ENCODE peak calls at places on chromosomes 5 and 9, in four cellular contexts. C, Q, Y and E are unnamed samples.

GRCh38 chr5:36657563-36657995 is 51.2 kb downstream of the SLC1A3 start:
- DNase-seq in Q (no peak), Y (peak), C (peak), E (peak)

GRCh38 chr9:81592890-81593271 is 96.5 kb downstream of the TLE1 start:
- DNase-seq in Q (no peak), Y (no peak), C (no peak), E (no peak)

GRCh38 chr5:55575815-55576583 is 41.2 kb upstream of the PLPP1 start:
- DNase-seq in Q (no peak), C (peak), Y (peak), E (no peak)

GRCh38 chr5:139880416-139881144 is 85.0 kb downstream of the PSD2 start:
- DNase-seq in Q (no peak), Y (no peak), C (no peak), E (no peak)

GRCh38 chr9:4464911-4465513 is 25.3 kb upstream of the SLC1A1 start:
- DNase-seq in Q (no peak), Y (no peak), C (no peak), E (no peak)

GRCh38 chr9:86034863-86035734 is 64.3 kb downstream of the GOLM1 start:
- DNase-seq in C (peak), Q (peak), Y (peak), E (peak)

GRCh38 chr5:36619012-36619635 is 12.7 kb downstream of the SLC1A3 start:
- DNase-seq in Y (no peak), C (no peak), Q (no peak), E (no peak)

GRCh38 chr9:117290809-117291208 is 124.0 kb downstream of the ASTN2 start:
- DNase-seq in Q (no peak), C (peak), Y (no peak), E (no peak)

GRCh38 chr9:22002038-22002437 is 7.1 kb downstream of the CDKN2B start:
- DNase-seq in Y (no peak), Q (no peak), C (no peak), E (no peak)

GRCh38 chr9:102499468-102499867 is 495.7 kb upstream of the CYLC2 start:
- DNase-seq in C (no peak), Y (peak), Q (no peak), E (no peak)

GRCh38 chr9:118129541-118129940 is 425.3 kb downstream of the TLR4 start:
- DNase-seq in C (no peak), Y (no peak), Q (no peak), E (no peak)

GRCh38 chr9:135517407-135517822 is 3.8 kb upstream of the LCN1 start:
- DNase-seq in Q (no peak), Y (no peak), C (no peak), E (no peak)

GRCh38 chr5:109655841-109656240 is 33.9 kb upstream of the MAN2A1 start:
- DNase-seq in C (no peak), Y (no peak), Q (no peak), E (no peak)

GRCh38 chr9:12554636-12555035 is 138.5 kb upstream of the TYRP1 start:
- DNase-seq in Q (no peak), Y (peak), C (peak), E (no peak)

GRCh38 chr9:6910032-6910431 is 152.3 kb downstream of the KDM4C start:
- DNase-seq in C (peak), Q (no peak), Y (no peak), E (peak)

GRCh38 chr5:179367491-179367890 is 22.2 kb upstream of the ADAMTS2 start:
- DNase-seq in Y (no peak), Q (no peak), C (no peak), E (no peak)

GRCh38 chr9:136625101-136626065 is 37.3 kb upstream of the EGFL7 start:
- DNase-seq in Y (peak), Q (no peak), C (peak), E (peak)

GRCh38 chr9:129746092-129746760 is 6.6 kb downstream of the PTGES start:
- DNase-seq in Y (no peak), C (no peak), Q (no peak), E (no peak)

GRCh38 chr9:131046581-131047202 is 37.7 kb downstream of the LAMC3 start:
- DNase-seq in Y (peak), C (peak), Q (peak), E (peak)

GRCh38 chr5:102681403-102681983 is 73.6 kb upstream of the PAM start:
- DNase-seq in Y (peak), Q (peak), C (peak), E (peak)

GRCh38 chr5:476102-476813 is 33.3 kb downstream of the EXOC3 start:
- DNase-seq in C (no peak), Y (no peak), Q (no peak), E (no peak)

DNA sequence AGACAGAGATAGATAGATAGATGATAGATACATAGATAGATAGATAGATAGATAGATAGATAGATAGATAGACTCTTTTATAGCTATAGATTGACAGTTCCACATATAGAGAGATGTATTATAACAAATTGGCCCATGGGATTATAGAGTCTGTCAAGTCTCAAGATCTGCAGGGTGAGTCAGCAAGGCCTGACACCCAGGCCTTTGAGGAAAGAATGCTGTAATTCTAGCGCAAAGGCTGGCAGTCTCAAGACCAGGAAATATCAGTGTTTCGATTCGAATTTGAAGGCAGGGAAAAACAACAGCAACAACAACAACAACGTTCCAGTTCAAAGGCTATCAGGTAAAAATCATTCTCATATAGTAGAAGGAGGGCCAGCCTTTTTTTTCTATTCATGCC is 339.2 kb upstream of the CDH9 start:
- DNase-seq in Y (no peak), Q (no peak), C (no peak), E (no peak)
- TF ChIP-seq MAZ in Y (no peak), Q (no peak), C (no peak), E (no peak)

DNA sequence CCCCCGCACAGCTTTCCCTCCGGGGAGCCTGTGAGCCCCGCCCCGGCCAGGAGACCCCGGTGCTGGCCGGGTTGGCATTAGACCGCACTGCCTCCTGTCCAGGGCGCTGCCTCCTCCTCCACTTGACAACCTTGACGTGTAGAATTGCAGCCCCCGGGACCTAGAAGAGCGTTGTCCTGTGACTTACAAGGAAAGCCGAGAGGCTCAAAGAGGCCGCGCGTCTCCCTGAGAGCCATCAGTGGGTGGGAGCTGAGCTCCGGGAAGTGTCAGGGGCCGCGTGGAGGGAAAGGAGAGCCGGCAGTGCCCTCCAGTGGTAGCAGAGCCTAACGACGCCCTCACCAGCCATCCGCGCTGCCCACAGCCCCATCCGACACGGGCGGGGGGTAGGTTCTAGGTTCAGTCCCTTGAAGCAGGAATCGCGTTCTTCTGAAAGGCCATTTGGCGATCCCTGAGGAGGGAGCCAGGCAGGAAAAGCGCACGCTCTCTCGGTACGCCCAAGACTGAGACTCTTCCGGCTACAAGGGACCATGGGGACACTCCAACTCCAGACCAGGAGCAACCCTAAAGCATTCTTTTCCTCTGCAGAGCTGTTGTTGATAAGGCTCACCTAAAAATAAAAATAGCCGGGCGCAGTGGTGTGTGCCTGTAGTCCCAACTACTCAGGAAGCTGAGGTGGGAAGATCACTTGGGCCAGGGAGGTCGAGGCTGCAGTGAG is 40.6 kb upstream of the SAP30L start:
- DNase-seq in Y (peak), Q (peak), C (peak), E (peak)
- TF ChIP-seq MAZ in Y (peak), Q (peak), C (peak), E (no peak)

DNA sequence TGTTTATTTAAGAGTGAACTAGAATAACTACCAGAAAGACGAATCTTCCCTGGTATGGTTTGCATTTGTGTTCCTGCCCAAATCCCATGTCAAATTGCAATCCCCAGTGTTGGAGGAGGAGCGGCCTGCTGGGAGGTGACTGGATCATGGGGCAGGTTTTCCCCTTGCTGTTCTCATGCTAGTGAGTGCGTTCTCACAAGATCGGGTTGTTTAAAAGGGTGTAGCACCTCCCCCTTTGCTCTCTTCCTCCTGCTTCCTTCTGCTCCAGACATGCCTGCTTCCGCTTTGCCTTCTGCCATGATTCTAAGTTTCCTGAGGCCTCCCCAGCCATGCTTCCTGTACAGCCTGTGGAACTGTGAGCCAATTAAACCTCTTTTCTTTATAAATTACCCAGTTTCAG is 210.3 kb upstream of the TBC1D2 start:
- DNase-seq in Y (no peak), C (no peak), Q (no peak), E (no peak)
- TF ChIP-seq MAZ in Y (no peak), C (no peak), Q (no peak), E (no peak)

DNA sequence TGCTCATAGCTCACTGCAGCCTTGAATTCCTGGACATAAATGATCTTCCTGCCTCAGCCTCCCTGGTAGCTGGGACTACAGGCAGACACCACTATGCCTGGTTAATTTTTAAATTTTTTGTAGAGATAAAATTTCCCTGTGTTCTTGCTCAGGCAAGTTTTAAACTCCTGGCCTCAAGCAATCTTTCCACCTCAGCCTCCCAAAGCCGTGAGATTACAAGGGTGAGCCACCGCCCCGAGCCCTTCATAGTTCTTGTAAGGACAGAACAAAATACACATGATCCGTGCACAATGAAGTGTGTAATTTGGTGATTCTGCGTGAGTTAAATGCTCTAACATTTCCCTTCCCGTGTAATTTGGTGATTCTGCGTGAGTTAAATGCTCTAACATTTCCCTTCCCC is 27.7 kb upstream of the MYO10 start:
- DNase-seq in Q (no peak), C (no peak), Y (no peak), E (no peak)
- TF ChIP-seq MAZ in Q (no peak), C (no peak), Y (no peak), E (no peak)

DNA sequence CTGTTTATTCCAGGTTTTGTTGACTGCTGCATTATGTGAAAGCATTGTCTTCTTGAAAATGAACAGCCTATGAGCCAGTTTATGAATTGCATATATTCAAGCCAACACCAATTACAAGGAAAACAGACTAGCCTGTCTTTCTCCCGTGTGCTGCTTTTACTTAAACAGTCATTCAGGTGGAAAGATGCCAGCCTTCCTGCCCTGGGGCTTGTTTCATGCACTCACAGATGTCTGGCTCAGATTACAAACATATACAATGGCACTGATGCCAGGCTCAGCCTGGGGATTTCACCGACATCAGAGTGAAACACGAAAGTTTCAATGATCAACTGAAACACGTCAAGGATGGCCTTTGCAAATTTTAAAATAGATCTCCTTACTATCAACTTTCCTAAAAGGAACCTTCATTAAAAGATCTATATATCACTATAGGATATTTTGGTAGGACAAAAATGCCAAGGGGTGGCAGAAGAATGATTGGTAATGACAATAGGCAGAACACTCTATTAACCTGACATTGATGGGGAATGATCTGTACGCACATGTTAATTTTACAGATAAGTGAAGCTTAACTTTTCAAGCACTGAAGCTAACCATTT is 1576.5 kb downstream of the EFNA5 start:
- DNase-seq in Y (no peak), Q (no peak), C (peak), E (no peak)
- TF ChIP-seq MAZ in Y (no peak), Q (no peak), C (no peak), E (no peak)

DNA sequence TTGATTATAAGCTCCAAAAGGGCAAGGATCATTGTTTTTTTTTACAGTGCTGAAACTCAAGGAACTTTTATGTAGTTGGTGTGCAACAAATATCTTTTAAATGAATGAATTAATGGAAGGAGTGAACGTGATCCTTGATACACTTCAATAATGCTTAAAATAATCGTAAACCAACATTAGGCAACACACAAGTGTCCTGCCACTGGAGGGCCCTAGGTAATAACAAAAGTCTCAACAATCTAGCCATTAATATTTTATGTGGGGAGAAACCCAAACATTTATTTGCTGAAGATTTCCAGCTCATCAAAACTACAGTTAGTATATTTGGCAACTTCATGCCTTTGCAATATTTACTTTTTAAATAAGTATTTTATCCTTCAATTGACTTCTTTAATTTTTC is 309.0 kb upstream of the FBXL7 start:
- DNase-seq in Q (no peak), Y (no peak), C (no peak), E (no peak)
- TF ChIP-seq MAZ in Q (no peak), Y (no peak), C (no peak), E (no peak)